ENCODE peak calls at places on chromosomes 11 and 22, in seven cellular contexts. G is upper lobe of right lung, M is IMR-90, W is colonic mucosa, P is heart left ventricle, Q is left ventricle myocardium inferior, T is testis. E is an unnamed sample.
A peak's percentile ranks its signal among the peaks of the same experiment; 100 is the strongest.

GRCh38 chr22:43481528-43482309 is 69.9 kb downstream of the MPPED1 start:
- DNase-seq in G (no peak), M (no peak), W (no peak), P (no peak), Q (no peak), T (no peak), E (peak; percentile 7)

GRCh38 chr11:123800041-123800440 is 6.1 kb downstream of the OR6M1 start:
- DNase-seq in G (no peak), M (no peak), W (no peak), P (no peak), Q (no peak), T (no peak), E (no peak)

GRCh38 chr22:50473088-50473487 is 1.7 kb downstream of the SBF1 start:
- DNase-seq in G (no peak), M (no peak), W (peak; percentile 46), P (no peak), Q (no peak), T (no peak), E (peak; percentile 45)

GRCh38 chr11:24234822-24235508 is 261.9 kb upstream of the LUZP2 start:
- DNase-seq in G (peak; percentile 72), M (peak; percentile 79), W (peak; percentile 20), P (no peak), Q (no peak), T (no peak), E (no peak)

GRCh38 chr11:29914203-29914930 is 102.5 kb downstream of the KCNA4 start:
- DNase-seq in G (no peak), M (no peak), W (no peak), P (no peak), Q (no peak), T (no peak), E (no peak)

GRCh38 chr11:120875986-120876385 is 147.9 kb upstream of the TBCEL start:
- DNase-seq in G (no peak), M (no peak), W (no peak), P (no peak), Q (no peak), T (no peak), E (no peak)

GRCh38 chr11:62604460-62605130 is 2.9 kb upstream of the MTA2 start:
- DNase-seq in G (no peak), M (no peak), W (no peak), P (no peak), Q (no peak), T (peak; percentile 59), E (no peak)

GRCh38 chr22:41184679-41185078 is 20.4 kb upstream of the L3MBTL2 start:
- DNase-seq in G (no peak), M (no peak), W (no peak), P (no peak), Q (no peak), T (no peak), E (no peak)

GRCh38 chr11:33411751-33412150 is 154.6 kb downstream of the HIPK3 start:
- DNase-seq in G (no peak), M (no peak), W (no peak), P (no peak), Q (no peak), T (no peak), E (no peak)

GRCh38 chr11:95923441-95923729 is 522 bp downstream of the MTMR2 start:
- DNase-seq in G (no peak), M (no peak), W (no peak), P (no peak), Q (no peak), T (no peak), E (no peak)

GRCh38 chr11:118164885-118165284 is 11.6 kb downstream of the SCN2B start:
- DNase-seq in G (no peak), M (no peak), W (no peak), P (no peak), Q (no peak), T (no peak), E (no peak)

DNA sequence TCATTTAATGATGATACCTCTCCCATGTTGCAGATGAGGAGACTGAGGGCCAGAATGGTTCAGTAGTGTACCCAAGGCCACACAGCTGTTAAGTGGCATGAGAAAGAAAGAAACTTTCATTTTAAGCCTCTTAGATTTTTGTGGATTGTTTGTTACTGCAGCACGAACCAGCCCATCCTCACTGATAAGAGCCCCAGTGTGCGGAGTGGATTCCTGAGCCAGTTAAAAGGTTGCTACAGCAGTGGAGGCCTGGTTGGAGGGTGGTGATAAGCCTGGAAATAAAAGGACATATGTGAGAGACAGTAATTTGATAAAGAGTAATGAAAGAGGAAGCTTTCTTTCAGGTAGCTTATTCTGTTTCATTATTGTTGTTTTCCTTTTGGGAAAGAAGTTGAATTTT is 89.0 kb downstream of the ATXN10 start:
- DNase-seq in G (no peak), M (no peak), W (no peak), P (no peak), Q (no peak), T (no peak), E (no peak)
- H3K4me1 ChIP-seq in G (peaks cover 4% of the 10 kb centered on the region), M (peaks cover 20% of the 10 kb centered on the region), W (no peaks in the 10 kb centered on the region), P (peaks cover 8% of the 10 kb centered on the region), Q (peaks cover 17% of the 10 kb centered on the region), T (peaks cover 23% of the 10 kb centered on the region), E (no peaks in the 10 kb centered on the region)

DNA sequence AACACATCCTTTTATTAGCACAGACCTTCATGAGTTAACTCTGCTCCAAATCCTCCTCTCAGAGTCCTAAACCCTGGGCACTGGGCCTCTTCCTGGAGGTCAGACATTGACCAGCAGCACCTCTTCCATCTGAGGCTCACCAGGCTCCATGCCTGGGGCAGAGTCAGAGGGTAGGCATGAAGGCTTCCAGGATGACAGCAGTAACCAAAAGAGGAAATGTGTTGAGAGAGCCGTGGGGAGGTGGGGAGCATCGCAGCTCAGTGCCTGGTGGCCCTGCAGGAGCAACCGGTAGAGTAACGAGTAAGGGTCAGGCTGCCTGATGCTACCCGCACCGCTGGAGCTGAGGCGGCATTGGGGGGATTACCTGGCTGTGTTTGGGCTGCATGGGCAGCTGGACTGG is 9.4 kb upstream of the NAV2 start:
- DNase-seq in G (no peak), M (peak; percentile 36), W (no peak), P (peak; percentile 47), Q (no peak), T (no peak), E (no peak)
- H3K27ac ChIP-seq in G (no peak overlapping the region), M (no peak overlapping the region), W (no peak overlapping the region), P (no peak overlapping the region), Q (no peak overlapping the region), T (no peak overlapping the region), E (no peak overlapping the region)

GRCh38 chr11:2434506-2435255 is 9.6 kb downstream of the TRPM5 start:
- DNase-seq in G (no peak), M (no peak), W (no peak), P (no peak), Q (no peak), T (no peak), E (no peak)
- H3K4me3 ChIP-seq in G (no peak overlapping the region), M (no peak overlapping the region), W (no peak overlapping the region), P (no peak overlapping the region), Q (no peak overlapping the region), T (no peak overlapping the region), E (no peak overlapping the region)

GRCh38 chr11:128500488-128500887 is 86.9 kb downstream of the ETS1 start:
- DNase-seq in G (no peak), M (peak; percentile 62), W (no peak), P (no peak), Q (no peak), T (no peak), E (no peak)

GRCh38 chr11:128497057-128497957 is 90.1 kb downstream of the ETS1 start:
- DNase-seq in G (no peak), M (peak; percentile 99), W (no peak), P (peak; percentile 64), Q (no peak), T (no peak), E (no peak)

GRCh38 chr11:128499613-128500213 is 87.6 kb downstream of the ETS1 start:
- DNase-seq in G (no peak), M (no peak), W (no peak), P (no peak), Q (no peak), T (no peak), E (no peak)

GRCh38 chr11:128501008-128501407 is 86.3 kb downstream of the ETS1 start:
- DNase-seq in G (no peak), M (no peak), W (no peak), P (no peak), Q (no peak), T (no peak), E (no peak)

GRCh38 chr11:128498846-128499245 is 88.5 kb downstream of the ETS1 start:
- DNase-seq in G (no peak), M (peak; percentile 67), W (no peak), P (no peak), Q (no peak), T (no peak), E (no peak)
- H3K4me1 ChIP-seq in G (peaks cover 87% of the 10 kb centered on the region), M (peaks cover 43% of the 10 kb centered on the region), W (peaks cover 25% of the 10 kb centered on the region), P (peaks cover 100% of the 10 kb centered on the region), Q (peaks cover 100% of the 10 kb centered on the region), T (peaks cover 24% of the 10 kb centered on the region), E (no peaks in the 10 kb centered on the region)

GRCh38 chr11:46673713-46674462 is 26.5 kb downstream of the ARHGAP1 start:
- DNase-seq in G (peak; percentile 42), M (no peak), W (no peak), P (no peak), Q (no peak), T (no peak), E (no peak)

GRCh38 chr11:46671958-46672315 is 28.5 kb downstream of the ARHGAP1 start:
- DNase-seq in G (peak; percentile 35), M (no peak), W (no peak), P (no peak), Q (no peak), T (no peak), E (no peak)

GRCh38 chr11:46674463-46675287 is 25.7 kb downstream of the ARHGAP1 start:
- DNase-seq in G (peak; percentile 64), M (peak; percentile 18), W (peak; percentile 61), P (no peak), Q (peak; percentile 55), T (no peak), E (peak; percentile 63)

GRCh38 chr11:46669606-46670243 is 30.7 kb downstream of the ARHGAP1 start:
- DNase-seq in G (peak; percentile 18), M (no peak), W (no peak), P (no peak), Q (no peak), T (no peak), E (no peak)

GRCh38 chr11:46672381-46672839 is 28.0 kb downstream of the ARHGAP1 start:
- DNase-seq in G (peak; percentile 33), M (no peak), W (no peak), P (no peak), Q (peak; percentile 12), T (no peak), E (no peak)
- H3K27ac ChIP-seq in G (no peak overlapping the region), M (no peak overlapping the region), W (no peak overlapping the region), P (peak overlapping the region; percentile 74), Q (peak overlapping the region; percentile 88), T (no peak overlapping the region), E (no peak overlapping the region)

DNA sequence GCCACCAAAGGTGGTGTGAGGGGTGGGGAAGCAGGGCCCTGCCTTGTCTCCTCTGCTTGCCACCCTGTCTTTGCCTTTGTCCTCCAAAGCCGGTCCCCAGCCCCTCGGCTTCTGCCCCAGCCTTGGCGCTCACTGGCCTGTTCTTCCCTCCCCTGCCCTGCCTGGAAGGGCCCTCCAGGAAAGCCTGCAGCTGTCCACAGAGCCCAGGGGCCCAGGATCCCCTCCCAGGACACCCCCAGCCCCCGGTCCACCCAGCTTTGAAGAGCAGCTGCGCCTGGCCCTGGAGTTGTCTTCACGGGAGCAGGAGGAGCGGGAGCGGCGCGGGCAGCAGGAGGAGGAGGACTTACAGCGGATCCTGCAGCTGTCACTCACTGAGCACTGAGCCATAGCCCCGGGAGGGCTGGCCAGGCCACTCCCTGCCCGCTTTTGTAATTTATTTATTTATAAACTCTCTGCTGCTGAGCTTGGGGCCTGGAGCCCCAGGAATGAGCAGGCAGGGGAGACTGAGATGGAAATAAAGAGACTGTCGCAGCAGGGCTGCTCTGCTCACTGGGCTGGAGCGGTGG is 1.3 kb upstream of the SSH3 start:
- DNase-seq in G (peak; percentile 83), M (peak; percentile 68), W (peak; percentile 78), P (peak; percentile 66), Q (peak; percentile 64), T (no peak), E (peak; percentile 77)
- H3K4me3 ChIP-seq in G (peak overlapping the region; percentile 99), M (no peak overlapping the region), W (peak overlapping the region; percentile 95), P (peak overlapping the region; percentile 83), Q (peak overlapping the region; percentile 97), T (no peak overlapping the region), E (no peak overlapping the region)

GRCh38 chr22:23248583-23248982 is 68.3 kb downstream of the BCR start:
- DNase-seq in G (no peak), M (peak; percentile 63), W (no peak), P (no peak), Q (no peak), T (no peak), E (no peak)
- H3K4me1 ChIP-seq in G (peaks cover 13% of the 10 kb centered on the region), M (peaks cover 14% of the 10 kb centered on the region), W (no peaks in the 10 kb centered on the region), P (peaks cover 4% of the 10 kb centered on the region), Q (peaks cover 12% of the 10 kb centered on the region), T (no peaks in the 10 kb centered on the region), E (peaks cover 2% of the 10 kb centered on the region)